ENCODE peak calls at places on chromosome 11, in eight cellular contexts. S is CD4-positive, alpha-beta T cell; W is substantia nigra; L is lower lobe of right lung; Z is small intestine; T is A549; K is tibial nerve; Q is left ventricle myocardium inferior. G is an unnamed sample.

GRCh38 chr11:128716661-128717210 is 22.9 kb downstream of the FLI1 start:
- DNase-seq in S (peak), W (no peak), L (no peak), Z (no peak), T (no peak), K (no peak), Q (no peak), G (no peak)

GRCh38 chr11:33160147-33160546 is 1.1 kb downstream of the CSTF3 start:
- DNase-seq in S (no peak), W (no peak), L (no peak), Z (no peak), T (peak), K (no peak), Q (no peak), G (no peak)

GRCh38 chr11:61682093-61682732 is 2.0 kb downstream of the DAGLA start:
- DNase-seq in S (no peak), W (no peak), L (no peak), Z (peak), T (no peak), K (no peak), Q (peak), G (no peak)

GRCh38 chr11:72781313-72782080 is 12.3 kb downstream of the STARD10 start:
- DNase-seq in S (peak), W (no peak), L (peak), Z (no peak), T (no peak), K (no peak), Q (peak), G (peak)

GRCh38 chr11:61264795-61265194 is 23.8 kb downstream of the PGA5 start:
- DNase-seq in S (no peak), W (no peak), L (no peak), Z (peak), T (no peak), K (no peak), Q (no peak), G (no peak)

GRCh38 chr11:8138526-8138925 is 30.3 kb downstream of the RIC3 start:
- DNase-seq in S (no peak), W (no peak), L (no peak), Z (no peak), T (no peak), K (no peak), Q (no peak), G (no peak)

GRCh38 chr11:17846852-17847453 is 112.4 kb downstream of the KCNC1 start:
- DNase-seq in S (no peak), W (no peak), L (no peak), Z (no peak), T (peak), K (no peak), Q (no peak), G (no peak)

GRCh38 chr11:123483058-123483457 is 53.0 kb downstream of the GRAMD1B start:
- DNase-seq in S (no peak), W (no peak), L (no peak), Z (no peak), T (peak), K (no peak), Q (no peak), G (no peak)

GRCh38 chr11:44823006-44823405 is 96.2 kb downstream of the TSPAN18 start:
- DNase-seq in S (no peak), W (no peak), L (no peak), Z (no peak), T (peak), K (no peak), Q (no peak), G (peak)

GRCh38 chr11:31236052-31236652 is 133.4 kb downstream of the DCDC1 start:
- DNase-seq in S (no peak), W (no peak), L (no peak), Z (no peak), T (peak), K (no peak), Q (no peak), G (no peak)

GRCh38 chr11:2796091-2796490 is 89.5 kb downstream of the CDKN1C start:
- DNase-seq in S (no peak), W (no peak), L (no peak), Z (no peak), T (no peak), K (no peak), Q (peak), G (peak)

GRCh38 chr11:47784785-47785381 is 17.7 kb upstream of the FNBP4 start:
- DNase-seq in S (no peak), W (no peak), L (no peak), Z (peak), T (no peak), K (no peak), Q (no peak), G (no peak)

GRCh38 chr11:15878756-15879155 is 477.6 kb downstream of the SOX6 start:
- DNase-seq in S (no peak), W (no peak), L (no peak), Z (no peak), T (no peak), K (no peak), Q (no peak), G (no peak)

GRCh38 chr11:108620958-108621772 is 27.6 kb upstream of the EXPH5 start:
- DNase-seq in S (no peak), W (no peak), L (no peak), Z (peak), T (peak), K (no peak), Q (no peak), G (no peak)

GRCh38 chr11:44236261-44236660 is 73.7 kb downstream of the ALX4 start:
- DNase-seq in S (no peak), W (no peak), L (no peak), Z (no peak), T (no peak), K (no peak), Q (no peak), G (no peak)

GRCh38 chr11:29452131-29452530 is 564.7 kb downstream of the KCNA4 start:
- DNase-seq in S (no peak), W (no peak), L (no peak), Z (no peak), T (no peak), K (no peak), Q (no peak), G (no peak)

GRCh38 chr11:110337570-110338193 is 41.3 kb upstream of the RDX start:
- DNase-seq in S (no peak), W (no peak), L (no peak), Z (no peak), T (no peak), K (no peak), Q (no peak), G (no peak)

GRCh38 chr11:134118016-134118415 is 49.1 kb downstream of the JAM3 start:
- DNase-seq in S (no peak), W (no peak), L (no peak), Z (no peak), T (no peak), K (no peak), Q (no peak), G (no peak)

DNA sequence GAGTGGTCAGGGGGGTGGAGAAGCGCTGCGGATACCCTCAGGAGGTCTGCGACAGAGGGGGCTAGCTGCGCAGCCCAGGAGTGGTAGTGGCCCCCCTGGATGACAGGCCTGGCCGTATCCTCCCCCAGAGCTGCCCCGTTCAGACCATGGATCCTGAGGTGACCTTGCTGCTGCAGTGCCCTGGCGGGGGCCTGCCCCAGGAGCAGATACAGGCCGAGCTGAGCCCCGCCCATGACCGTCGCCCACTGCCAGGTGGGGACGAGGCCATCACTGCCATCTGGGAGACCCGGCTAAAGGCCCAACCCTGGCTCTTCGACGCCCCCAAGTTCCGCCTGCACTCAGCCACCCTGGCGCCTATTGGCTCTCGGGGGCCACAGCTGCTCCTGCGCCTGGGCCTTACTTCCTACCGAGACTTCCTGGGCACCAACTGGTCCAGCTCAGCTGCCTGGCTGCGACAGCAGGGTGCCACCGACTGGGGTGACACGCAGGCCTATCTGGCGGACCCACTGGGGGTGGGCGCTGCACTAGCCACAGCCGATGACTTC is 505 bp downstream of the NUDT22 start:
- DNase-seq in S (peak), W (no peak), L (peak), Z (peak), T (no peak), K (no peak), Q (peak), G (peak)
- H3K27ac ChIP-seq in S (peak), W (peak), L (peak), Z (peak), T (peak), K (peak), Q (peak), G (peak)

DNA sequence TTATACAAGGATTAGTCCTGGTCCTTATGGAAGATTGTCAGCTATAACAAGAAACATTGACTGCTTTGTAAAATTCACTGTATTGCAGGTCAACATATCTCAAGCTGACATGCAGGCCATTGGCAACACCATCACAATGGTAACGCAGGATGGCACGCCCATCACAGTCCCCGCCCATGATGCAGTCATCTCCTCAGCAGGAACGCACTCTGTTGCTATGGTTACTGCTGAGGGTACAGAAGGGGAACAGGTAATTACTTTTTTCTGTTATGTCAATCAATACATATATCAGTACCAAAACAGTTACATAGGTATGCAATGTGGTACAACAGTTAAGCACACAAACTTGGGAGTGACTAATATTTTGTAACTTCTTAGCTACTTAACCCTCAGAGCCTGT is 55.3 kb downstream of the ZNF143 start:
- DNase-seq in S (no peak), W (no peak), L (no peak), Z (peak), T (peak), K (no peak), Q (no peak), G (no peak)
- H3K27ac ChIP-seq in S (no peak), W (no peak), L (no peak), Z (no peak), T (no peak), K (no peak), Q (no peak), G (no peak)

GRCh38 chr11:12288212-12288933 is 89.0 kb upstream of the PARVA start:
- DNase-seq in S (peak), W (peak), L (peak), Z (peak), T (peak), K (peak), Q (peak), G (peak)
- H3K27ac ChIP-seq in S (no peak), W (no peak), L (peak), Z (no peak), T (peak), K (peak), Q (peak), G (peak)

DNA sequence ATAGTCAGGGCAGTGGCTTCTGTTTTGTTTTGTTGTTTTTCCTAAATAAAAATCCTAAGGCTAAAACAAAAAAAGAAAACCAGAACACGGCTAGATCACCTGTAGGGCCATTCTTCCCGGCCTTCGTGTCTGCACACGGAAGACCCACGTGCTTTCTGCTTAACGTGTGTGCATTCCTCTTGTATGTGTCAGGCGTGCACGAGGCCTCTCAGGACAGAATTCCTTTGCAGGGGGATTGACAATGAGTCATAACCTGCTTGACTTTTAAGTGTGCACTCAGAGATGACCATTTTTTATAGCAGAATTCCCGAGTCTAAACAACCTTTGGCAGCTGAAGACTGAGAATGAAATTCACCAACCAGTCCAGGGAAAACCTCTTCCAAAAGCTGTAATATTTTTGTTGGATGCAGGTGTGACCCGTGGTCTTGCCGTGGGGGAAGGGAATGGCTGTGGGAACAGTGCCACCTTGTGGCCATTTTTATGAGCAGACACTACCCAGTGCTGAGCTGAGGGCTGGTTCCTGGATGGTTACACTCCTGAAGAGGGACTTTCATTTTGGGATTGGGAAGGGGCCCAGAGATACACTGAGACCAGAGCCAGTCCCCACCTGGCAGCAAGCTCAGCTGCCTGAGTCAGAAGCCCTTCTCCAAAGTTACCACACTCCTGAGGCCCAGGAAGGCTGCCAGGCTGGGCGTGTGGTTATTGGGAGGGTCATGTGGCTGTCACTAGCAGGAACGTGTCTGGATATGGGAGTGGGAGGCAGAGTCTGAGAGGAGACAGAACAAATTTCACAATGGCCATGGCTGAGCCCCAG is 35.7 kb upstream of the DKK3 start:
- DNase-seq in S (peak), W (peak), L (peak), Z (peak), T (peak), K (peak), Q (peak), G (peak)
- H3K27ac ChIP-seq in S (no peak), W (no peak), L (peak), Z (peak), T (peak), K (peak), Q (peak), G (peak)

GRCh38 chr11:14022251-14022650 is 59.7 kb downstream of the SPON1 start:
- DNase-seq in S (no peak), W (no peak), L (no peak), Z (no peak), T (no peak), K (no peak), Q (no peak), G (no peak)
- H3K27ac ChIP-seq in S (no peak), W (no peak), L (no peak), Z (no peak), T (no peak), K (no peak), Q (no peak), G (no peak)

GRCh38 chr11:64008283-64008931 is 22.2 kb downstream of the OTUB1 start:
- DNase-seq in S (no peak), W (no peak), L (no peak), Z (no peak), T (no peak), K (no peak), Q (no peak), G (no peak)
- H3K27ac ChIP-seq in S (no peak), W (peak), L (no peak), Z (no peak), T (peak), K (peak), Q (peak), G (peak)

DNA sequence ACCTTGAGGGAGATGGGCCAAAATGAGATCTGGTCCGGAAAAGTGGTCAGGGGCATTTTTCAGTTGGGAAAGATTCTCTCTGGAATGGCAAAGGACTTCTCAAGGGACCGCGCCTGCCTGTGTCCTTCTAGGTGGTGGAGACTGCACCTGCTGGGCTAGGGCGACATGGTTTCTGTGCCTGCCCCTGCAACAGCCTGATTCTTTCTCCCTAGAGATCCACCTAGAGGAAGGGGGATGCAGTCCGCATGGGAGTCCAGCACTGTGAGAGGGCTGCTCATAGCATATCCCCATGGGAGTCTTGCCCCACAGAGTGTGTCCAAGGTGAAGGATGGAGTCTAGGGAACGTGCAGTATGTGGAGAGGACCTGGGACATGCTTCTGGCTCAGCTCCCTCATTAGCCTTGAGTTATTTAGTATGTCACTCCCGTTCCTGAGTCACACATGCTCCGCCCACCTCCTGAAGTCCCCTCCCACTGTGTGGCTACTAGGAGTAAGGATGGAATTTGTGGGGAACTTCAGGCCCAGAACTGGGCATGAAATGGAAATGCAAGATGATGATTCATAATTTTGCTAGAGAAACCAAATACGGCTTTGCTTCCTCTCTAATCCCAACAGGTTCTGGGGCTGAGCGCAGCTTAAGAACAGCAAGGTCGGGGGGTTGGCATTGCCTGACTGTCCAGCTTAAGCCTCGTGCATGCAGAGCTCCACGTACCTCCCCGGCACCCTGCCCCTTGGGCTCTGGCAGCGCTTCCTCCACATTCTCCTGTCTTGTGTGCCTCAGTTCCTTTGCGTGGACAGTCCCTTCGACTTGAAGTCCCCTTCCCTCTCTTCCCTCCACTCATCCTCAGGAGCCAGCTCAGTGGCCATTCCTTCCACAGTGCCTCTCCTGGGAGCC is 35.0 kb downstream of the GRIK4 start:
- DNase-seq in S (no peak), W (no peak), L (no peak), Z (peak), T (peak), K (no peak), Q (no peak), G (peak)
- H3K27ac ChIP-seq in S (no peak), W (peak), L (peak), Z (no peak), T (no peak), K (peak), Q (peak), G (peak)

DNA sequence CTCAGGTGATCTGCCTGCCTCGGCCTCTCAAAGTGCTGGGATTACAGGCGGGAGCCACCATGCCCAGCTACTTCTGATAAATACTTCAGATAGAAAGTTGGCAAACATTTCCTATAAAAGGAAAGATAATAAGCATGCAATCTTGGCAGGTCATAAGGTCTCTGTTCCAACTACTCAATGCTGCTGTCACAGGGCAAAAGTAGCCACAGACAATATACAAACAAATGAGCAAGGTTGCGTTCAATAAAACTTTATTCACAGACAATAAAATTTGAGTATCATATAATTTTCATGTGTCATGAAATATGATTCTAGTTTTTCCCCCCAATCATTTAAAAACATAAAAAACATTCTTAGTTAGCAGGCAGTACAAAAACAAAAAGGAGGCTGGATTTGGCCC is 53.1 kb upstream of the CLNS1A start:
- DNase-seq in S (no peak), W (no peak), L (no peak), Z (no peak), T (no peak), K (no peak), Q (no peak), G (no peak)
- H3K27ac ChIP-seq in S (no peak), W (no peak), L (no peak), Z (no peak), T (no peak), K (no peak), Q (no peak), G (no peak)

GRCh38 chr11:99682171-99682570 is 661.4 kb downstream of the CNTN5 start:
- DNase-seq in S (no peak), W (no peak), L (no peak), Z (no peak), T (no peak), K (no peak), Q (no peak), G (no peak)

GRCh38 chr11:99686838-99687237 is 666.1 kb downstream of the CNTN5 start:
- DNase-seq in S (no peak), W (no peak), L (no peak), Z (no peak), T (no peak), K (no peak), Q (no peak), G (no peak)

GRCh38 chr11:99687320-99687719 is 666.6 kb downstream of the CNTN5 start:
- DNase-seq in S (no peak), W (no peak), L (no peak), Z (no peak), T (no peak), K (no peak), Q (no peak), G (no peak)

GRCh38 chr11:99683933-99684332 is 663.2 kb downstream of the CNTN5 start:
- DNase-seq in S (no peak), W (no peak), L (no peak), Z (no peak), T (no peak), K (no peak), Q (no peak), G (no peak)

DNA sequence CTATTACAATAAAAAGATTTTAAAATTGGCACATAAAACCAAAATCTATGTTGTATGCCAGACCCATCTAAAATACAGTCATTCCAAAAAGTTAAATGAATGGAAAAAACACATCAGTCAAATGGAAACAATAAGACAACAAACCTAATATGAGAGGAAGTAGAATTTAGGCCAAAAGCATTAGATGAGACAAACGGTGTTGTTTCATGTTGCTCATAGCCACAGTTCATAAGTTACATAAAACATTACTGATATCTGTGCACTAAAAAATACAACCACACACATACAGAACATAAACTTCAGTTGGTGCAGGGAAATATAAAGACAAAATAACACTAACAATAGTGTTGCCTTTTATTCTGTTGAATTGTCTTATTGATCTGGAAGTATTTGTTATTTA is 661.9 kb downstream of the CNTN5 start:
- DNase-seq in S (no peak), W (no peak), L (no peak), Z (no peak), T (no peak), K (no peak), Q (no peak), G (no peak)
- H3K27ac ChIP-seq in S (no peak), W (no peak), L (no peak), Z (no peak), T (no peak), K (no peak), Q (no peak), G (no peak)